ENCODE peak calls at places on chromosomes 1 and 21, in five cellular contexts. One of them, this sample, is unnamed.

GRCh38 chr1:84998642-84999280 is 1.8 kb upstream of the MCOLN2 start:
- DNase-seq in AG04449: no peak
- DNase-seq in neural progenitor cell: peak; percentile 37
- DNase-seq in dorsolateral prefrontal cortex: no peak
- DNase-seq in transverse colon: peak; percentile 35
- DNase-seq in this sample: peak; percentile 2

GRCh38 chr1:7783178-7783711 is 846 bp upstream of the PER3 start:
- DNase-seq in AG04449: no peak
- DNase-seq in neural progenitor cell: no peak
- DNase-seq in dorsolateral prefrontal cortex: peak; percentile 47
- DNase-seq in transverse colon: peak; percentile 72
- DNase-seq in this sample: peak; percentile 54

GRCh38 chr1:59285691-59286090 is 11.2 kb upstream of the FGGY start:
- DNase-seq in AG04449: no peak
- DNase-seq in neural progenitor cell: no peak
- DNase-seq in dorsolateral prefrontal cortex: no peak
- DNase-seq in transverse colon: no peak
- DNase-seq in this sample: no peak

GRCh38 chr1:209434066-209434465 is 149.4 kb upstream of the CAMK1G start:
- DNase-seq in AG04449: no peak
- DNase-seq in neural progenitor cell: no peak
- DNase-seq in dorsolateral prefrontal cortex: no peak
- DNase-seq in transverse colon: no peak
- DNase-seq in this sample: no peak

GRCh38 chr1:64687725-64688285 is 57.1 kb upstream of the RAVER2 start:
- DNase-seq in AG04449: no peak
- DNase-seq in neural progenitor cell: no peak
- DNase-seq in dorsolateral prefrontal cortex: no peak
- DNase-seq in transverse colon: peak; percentile 11
- DNase-seq in this sample: no peak

GRCh38 chr1:224300346-224300745 is 29.6 kb downstream of the NVL start:
- DNase-seq in AG04449: peak; percentile 47
- DNase-seq in neural progenitor cell: no peak
- DNase-seq in dorsolateral prefrontal cortex: no peak
- DNase-seq in transverse colon: no peak
- DNase-seq in this sample: no peak

GRCh38 chr21:43370091-43370658 is 56.8 kb downstream of the SIK1 start:
- DNase-seq in AG04449: no peak
- DNase-seq in neural progenitor cell: no peak
- DNase-seq in dorsolateral prefrontal cortex: no peak
- DNase-seq in transverse colon: no peak
- DNase-seq in this sample: no peak

GRCh38 chr1:6345460-6345859 is 48.1 kb downstream of the ACOT7 start:
- DNase-seq in AG04449: no peak
- DNase-seq in neural progenitor cell: no peak
- DNase-seq in dorsolateral prefrontal cortex: no peak
- DNase-seq in transverse colon: no peak
- DNase-seq in this sample: no peak

GRCh38 chr1:206753141-206753540 is 17.4 kb upstream of the IL19 start:
- DNase-seq in AG04449: no peak
- DNase-seq in neural progenitor cell: no peak
- DNase-seq in dorsolateral prefrontal cortex: no peak
- DNase-seq in transverse colon: no peak
- DNase-seq in this sample: no peak

GRCh38 chr1:65178235-65178634 is 30.2 kb downstream of the AK4 start:
- DNase-seq in AG04449: no peak
- DNase-seq in neural progenitor cell: no peak
- DNase-seq in dorsolateral prefrontal cortex: no peak
- DNase-seq in transverse colon: no peak
- DNase-seq in this sample: no peak

GRCh38 chr1:110212165-110213142 is 2.3 kb downstream of the KCNC4 start:
- DNase-seq in AG04449: no peak
- DNase-seq in neural progenitor cell: peak; percentile 44
- DNase-seq in dorsolateral prefrontal cortex: no peak
- DNase-seq in transverse colon: no peak
- DNase-seq in this sample: no peak

GRCh38 chr1:119783354-119784126 is 14.8 kb upstream of the HMGCS2 start:
- DNase-seq in AG04449: no peak
- DNase-seq in neural progenitor cell: no peak
- DNase-seq in dorsolateral prefrontal cortex: no peak
- DNase-seq in transverse colon: no peak
- DNase-seq in this sample: no peak

GRCh38 chr1:203373002-203373401 is 22.1 kb upstream of the FMOD start:
- DNase-seq in AG04449: no peak
- DNase-seq in neural progenitor cell: no peak
- DNase-seq in dorsolateral prefrontal cortex: no peak
- DNase-seq in transverse colon: no peak
- DNase-seq in this sample: no peak

GRCh38 chr1:194705123-194705522 is 1518.7 kb upstream of the B3GALT2 start:
- DNase-seq in AG04449: no peak
- DNase-seq in neural progenitor cell: no peak
- DNase-seq in dorsolateral prefrontal cortex: no peak
- DNase-seq in transverse colon: no peak
- DNase-seq in this sample: no peak

GRCh38 chr1:225425211-225425786 is 2.5 kb downstream of the LBR start:
- DNase-seq in AG04449: no peak
- DNase-seq in neural progenitor cell: no peak
- DNase-seq in dorsolateral prefrontal cortex: no peak
- DNase-seq in transverse colon: no peak
- DNase-seq in this sample: no peak

GRCh38 chr1:4628992-4629391 is 25.4 kb upstream of the AJAP1 start:
- DNase-seq in AG04449: no peak
- DNase-seq in neural progenitor cell: no peak
- DNase-seq in dorsolateral prefrontal cortex: no peak
- DNase-seq in transverse colon: no peak
- DNase-seq in this sample: no peak

GRCh38 chr1:100736766-100737165 is 17.2 kb downstream of the VCAM1 start:
- DNase-seq in AG04449: no peak
- DNase-seq in neural progenitor cell: no peak
- DNase-seq in dorsolateral prefrontal cortex: no peak
- DNase-seq in transverse colon: no peak
- DNase-seq in this sample: no peak

GRCh38 chr21:31198575-31198974 is 145.5 kb downstream of the TIAM1 start:
- DNase-seq in AG04449: peak; percentile 10
- DNase-seq in neural progenitor cell: peak; percentile 57
- DNase-seq in dorsolateral prefrontal cortex: no peak
- DNase-seq in transverse colon: no peak
- DNase-seq in this sample: no peak

GRCh38 chr1:243549108-243549507 is 293.3 kb downstream of the SDCCAG8 start:
- DNase-seq in AG04449: no peak
- DNase-seq in neural progenitor cell: no peak
- DNase-seq in dorsolateral prefrontal cortex: no peak
- DNase-seq in transverse colon: no peak
- DNase-seq in this sample: no peak

GRCh38 chr1:220094016-220094911 is at the start of gene IARS2:
- DNase-seq in AG04449: no peak
- DNase-seq in neural progenitor cell: peak; percentile 93
- DNase-seq in dorsolateral prefrontal cortex: peak; percentile 78
- DNase-seq in transverse colon: peak; percentile 93
- DNase-seq in this sample: peak; percentile 75

GRCh38 chr1:4149281-4149680 is 249.2 kb upstream of the C1orf174 start:
- DNase-seq in AG04449: no peak
- DNase-seq in neural progenitor cell: no peak
- DNase-seq in dorsolateral prefrontal cortex: no peak
- DNase-seq in transverse colon: no peak
- DNase-seq in this sample: no peak

GRCh38 chr1:154423303-154423987 is 18.3 kb downstream of the IL6R start:
- DNase-seq in AG04449: no peak
- DNase-seq in neural progenitor cell: peak; percentile 58
- DNase-seq in dorsolateral prefrontal cortex: peak; percentile 50
- DNase-seq in transverse colon: no peak
- DNase-seq in this sample: no peak

DNA sequence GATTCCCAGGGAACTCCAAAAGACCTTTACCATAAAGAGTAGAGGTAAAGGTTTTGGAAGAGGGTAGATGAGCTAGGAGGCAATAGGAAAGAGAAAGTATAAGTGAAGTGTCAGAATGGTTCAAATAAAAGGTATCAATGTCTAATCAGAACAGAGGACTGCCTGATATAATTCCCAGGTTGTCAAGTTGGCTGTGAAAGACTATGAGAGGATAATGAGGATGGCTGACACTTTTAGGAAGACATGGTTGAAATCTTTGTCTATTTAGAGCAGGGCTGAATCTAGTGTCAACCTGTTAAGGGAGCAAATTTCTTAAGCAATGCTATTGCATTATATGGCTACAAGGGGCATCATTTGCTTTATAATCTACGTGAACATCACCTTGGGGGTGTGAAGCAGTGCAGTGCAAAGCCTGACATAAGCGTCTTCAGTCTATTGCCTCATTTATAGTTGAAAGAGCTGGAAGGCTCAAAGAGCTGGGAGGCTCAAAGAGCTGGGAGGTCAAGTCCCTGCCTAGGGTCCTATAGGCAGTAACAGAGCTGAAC is 308.3 kb upstream of the DEPDC1 start:
- DNase-seq in AG04449: no peak
- DNase-seq in neural progenitor cell: no peak
- DNase-seq in dorsolateral prefrontal cortex: no peak
- DNase-seq in transverse colon: no peak
- DNase-seq in this sample: no peak
- TF ChIP-seq CTCF in AG04449: no peak
- TF ChIP-seq CTCF in neural progenitor cell: no peak
- TF ChIP-seq CTCF in dorsolateral prefrontal cortex: no peak
- TF ChIP-seq CTCF in transverse colon: no peak
- TF ChIP-seq CTCF in this sample: no peak

GRCh38 chr1:93702828-93703183 is 21.2 kb upstream of the BCAR3 start:
- DNase-seq in AG04449: no peak
- DNase-seq in neural progenitor cell: no peak
- DNase-seq in dorsolateral prefrontal cortex: no peak
- DNase-seq in transverse colon: no peak
- DNase-seq in this sample: no peak
- TF ChIP-seq CTCF in AG04449: peak; percentile 42
- TF ChIP-seq CTCF in neural progenitor cell: no peak
- TF ChIP-seq CTCF in dorsolateral prefrontal cortex: no peak
- TF ChIP-seq CTCF in transverse colon: no peak
- TF ChIP-seq CTCF in this sample: no peak

DNA sequence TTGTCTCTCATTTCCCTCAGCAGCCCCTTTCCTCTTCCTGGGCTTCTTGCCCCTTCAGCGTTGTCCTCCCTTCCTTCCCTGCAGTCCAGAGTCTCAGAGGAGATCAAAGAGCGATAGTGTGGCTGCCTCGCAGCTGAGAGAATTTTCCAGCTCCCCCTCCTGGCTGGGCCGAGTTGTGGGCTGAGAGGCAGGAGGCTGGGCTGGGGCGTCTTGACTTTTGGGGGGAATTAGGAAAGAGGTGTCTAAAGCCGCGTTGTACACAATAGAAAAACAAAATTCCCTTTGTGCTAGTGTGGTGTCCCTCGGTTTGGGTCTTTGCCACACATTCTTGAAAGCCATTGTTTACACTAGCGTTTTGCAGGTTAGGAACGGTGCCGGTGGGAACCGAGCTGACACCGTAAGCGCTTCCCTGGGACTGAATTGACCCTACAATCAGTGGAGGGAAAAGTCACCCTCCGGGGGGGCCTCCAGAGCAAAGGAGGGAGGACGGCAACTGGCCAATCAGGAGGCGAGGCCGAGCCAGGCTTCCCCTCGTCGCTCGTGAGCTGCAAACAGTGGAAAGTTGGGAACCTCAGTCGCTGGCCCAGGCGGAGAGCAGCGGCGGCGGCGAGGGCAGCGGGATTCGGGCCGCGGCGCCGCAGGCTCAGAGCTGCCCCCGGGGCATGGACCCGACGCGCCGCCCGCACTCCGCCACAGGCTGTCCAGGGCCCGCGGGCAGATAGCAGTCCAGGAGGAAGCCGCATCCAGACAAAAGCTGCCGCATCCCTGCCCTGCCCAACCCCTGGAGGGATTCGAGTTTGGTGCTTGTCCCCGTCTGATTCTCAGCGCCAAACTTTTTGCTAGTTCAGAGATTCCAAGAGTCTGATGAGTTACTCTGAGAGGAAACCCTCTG is at the start of gene HMCN1:
- DNase-seq in AG04449: no peak
- DNase-seq in neural progenitor cell: peak; percentile 91
- DNase-seq in dorsolateral prefrontal cortex: peak; percentile 44
- DNase-seq in transverse colon: peak; percentile 54
- DNase-seq in this sample: peak; percentile 59
- TF ChIP-seq CTCF in AG04449: peak; percentile 41
- TF ChIP-seq CTCF in neural progenitor cell: peak; percentile 64
- TF ChIP-seq CTCF in dorsolateral prefrontal cortex: no peak
- TF ChIP-seq CTCF in transverse colon: peak; percentile 26
- TF ChIP-seq CTCF in this sample: peak; percentile 56

GRCh38 chr1:201385299-201385891 is 7.9 kb upstream of the TNNT2 start:
- DNase-seq in AG04449: no peak
- DNase-seq in neural progenitor cell: peak; percentile 74
- DNase-seq in dorsolateral prefrontal cortex: peak; percentile 36
- DNase-seq in transverse colon: peak; percentile 80
- DNase-seq in this sample: peak; percentile 44
- TF ChIP-seq CTCF in AG04449: peak; percentile 86
- TF ChIP-seq CTCF in neural progenitor cell: peak; percentile 88
- TF ChIP-seq CTCF in dorsolateral prefrontal cortex: peak; percentile 50
- TF ChIP-seq CTCF in transverse colon: peak; percentile 68
- TF ChIP-seq CTCF in this sample: peak; percentile 84

GRCh38 chr1:117213046-117213445 is 2.3 kb upstream of the VTCN1 start:
- DNase-seq in AG04449: no peak
- DNase-seq in neural progenitor cell: no peak
- DNase-seq in dorsolateral prefrontal cortex: no peak
- DNase-seq in transverse colon: no peak
- DNase-seq in this sample: no peak
- TF ChIP-seq CTCF in AG04449: no peak
- TF ChIP-seq CTCF in neural progenitor cell: no peak
- TF ChIP-seq CTCF in dorsolateral prefrontal cortex: no peak
- TF ChIP-seq CTCF in transverse colon: no peak
- TF ChIP-seq CTCF in this sample: no peak

This sample was measured in neural crest cell.